ENCODE peak calls at places on chromosome 14, in six cellular contexts. H is WTC11, A is GM12865, L is hepatocyte, J is A673, N is neural crest cell. C is an unnamed sample.

GRCh38 chr14:53609009-53609408 is 347.6 kb downstream of the BMP4 start:
- DNase-seq in H (no peak), A (no peak), L (no peak), J (no peak), N (no peak), C (no peak)

GRCh38 chr14:95310635-95311380 is 8.9 kb downstream of the CLMN start:
- DNase-seq in H (no peak), A (no peak), L (no peak), J (no peak), N (no peak), C (no peak)

GRCh38 chr14:67717048-67717447 is 15.4 kb downstream of the RDH12 start:
- DNase-seq in H (no peak), A (no peak), L (no peak), J (no peak), N (no peak), C (no peak)

GRCh38 chr14:54651018-54651351 is 84.1 kb downstream of the SAMD4A start:
- DNase-seq in H (no peak), A (no peak), L (no peak), J (no peak), N (no peak), C (no peak)

GRCh38 chr14:51520087-51520486 is 131.6 kb upstream of the FRMD6 start:
- DNase-seq in H (no peak), A (no peak), L (no peak), J (no peak), N (no peak), C (no peak)

GRCh38 chr14:20557212-20557542 is 3.7 kb downstream of the RNASE9 start:
- DNase-seq in H (no peak), A (no peak), L (no peak), J (no peak), N (no peak), C (no peak)

GRCh38 chr14:61322799-61323290 is 1.5 kb downstream of the PRKCH start:
- DNase-seq in H (no peak), A (peak; percentile 44), L (peak; percentile 42), J (no peak), N (no peak), C (no peak)

GRCh38 chr14:59464651-59465569 is at the start of gene GPR135:
- DNase-seq in H (peak; percentile 68), A (peak; percentile 58), L (peak; percentile 81), J (peak; percentile 57), N (peak; percentile 43), C (peak; percentile 58)

GRCh38 chr14:54420478-54421116 is 20.6 kb downstream of the CNIH1 start:
- DNase-seq in H (peak; percentile 59), A (no peak), L (peak; percentile 61), J (peak; percentile 64), N (peak; percentile 40), C (no peak)

GRCh38 chr14:91377700-91378652 is 39.6 kb downstream of the CCDC88C start:
- DNase-seq in H (no peak), A (peak; percentile 54), L (no peak), J (no peak), N (no peak), C (peak; percentile 67)

GRCh38 chr14:71165650-71166049 is 258.4 kb downstream of the PCNX1 start:
- DNase-seq in H (no peak), A (no peak), L (no peak), J (no peak), N (no peak), C (no peak)

GRCh38 chr14:40058916-40059897 is 627.0 kb upstream of the FBXO33 start:
- DNase-seq in H (no peak), A (no peak), L (peak; percentile 6), J (no peak), N (no peak), C (no peak)

GRCh38 chr14:23071244-23071974 is 14.1 kb upstream of the CDH24 start:
- DNase-seq in H (peak; percentile 82), A (peak; percentile 89), L (peak; percentile 94), J (peak; percentile 96), N (peak; percentile 73), C (peak; percentile 85)
- TF ChIP-seq CTCF in H (no peak), A (no peak), L (no peak), J (no peak), N (no peak), C (no peak)

DNA sequence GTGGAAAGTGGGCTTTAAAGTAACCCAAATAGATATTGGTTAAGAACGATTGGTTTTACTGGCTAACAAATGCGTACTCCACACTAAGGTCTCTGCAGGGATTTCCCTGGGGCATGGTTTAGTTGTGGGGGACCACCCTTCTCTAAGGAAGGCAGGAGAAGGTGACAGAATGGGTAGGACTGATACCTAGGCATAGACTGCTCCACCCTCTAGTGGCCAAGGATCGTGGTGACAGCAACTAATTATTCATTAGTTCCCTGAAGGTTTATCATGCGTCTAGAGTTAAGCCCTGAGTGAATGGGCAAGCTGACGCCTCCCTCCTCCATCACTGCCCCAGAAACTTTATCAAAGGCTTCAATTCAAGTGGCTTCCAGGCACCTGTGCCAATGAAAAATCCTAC is 9.1 kb downstream of the FAM181A start:
- DNase-seq in H (peak; percentile 56), A (peak; percentile 55), L (peak; percentile 62), J (peak; percentile 60), N (peak; percentile 31), C (no peak)
- TF ChIP-seq CTCF in H (peak; percentile 52), A (peak; percentile 71), L (peak; percentile 56), J (peak; percentile 61), N (peak; percentile 64), C (peak; percentile 30)

GRCh38 chr14:56857206-56857605 is 46.9 kb upstream of the OTX2 start:
- DNase-seq in H (no peak), A (no peak), L (no peak), J (no peak), N (no peak), C (no peak)

GRCh38 chr14:56855891-56856461 is 45.7 kb upstream of the OTX2 start:
- DNase-seq in H (peak; percentile 73), A (no peak), L (peak; percentile 38), J (no peak), N (peak; percentile 47), C (no peak)

GRCh38 chr14:56854325-56854724 is 44.0 kb upstream of the OTX2 start:
- DNase-seq in H (no peak), A (no peak), L (no peak), J (no peak), N (no peak), C (no peak)

GRCh38 chr14:56860441-56860840 is 50.2 kb upstream of the OTX2 start:
- DNase-seq in H (no peak), A (no peak), L (no peak), J (no peak), N (no peak), C (no peak)

GRCh38 chr14:56858422-56858821 is 48.1 kb upstream of the OTX2 start:
- DNase-seq in H (no peak), A (no peak), L (peak; percentile 30), J (no peak), N (no peak), C (no peak)
- TF ChIP-seq CTCF in H (no peak), A (no peak), L (no peak), J (no peak), N (no peak), C (no peak)

GRCh38 chr14:96741151-96741977 is 55.8 kb upstream of the VRK1 start:
- DNase-seq in H (peak; percentile 79), A (peak; percentile 64), L (peak; percentile 73), J (peak; percentile 75), N (peak; percentile 85), C (peak; percentile 56)
- TF ChIP-seq CTCF in H (peak; percentile 99), A (peak; percentile 84), L (peak; percentile 95), J (peak; percentile 88), N (peak; percentile 92), C (peak; percentile 85)

GRCh38 chr14:64638625-64639024 is 65.6 kb upstream of the PLEKHG3 start:
- DNase-seq in H (no peak), A (no peak), L (no peak), J (no peak), N (no peak), C (no peak)

GRCh38 chr14:64637735-64638473 is 66.3 kb upstream of the PLEKHG3 start:
- DNase-seq in H (no peak), A (no peak), L (no peak), J (peak; percentile 87), N (no peak), C (no peak)

GRCh38 chr14:64636980-64637429 is 67.2 kb upstream of the PLEKHG3 start:
- DNase-seq in H (no peak), A (no peak), L (no peak), J (no peak), N (no peak), C (no peak)

GRCh38 chr14:64640839-64641238 is 63.4 kb upstream of the PLEKHG3 start:
- DNase-seq in H (no peak), A (no peak), L (no peak), J (no peak), N (no peak), C (no peak)

GRCh38 chr14:64639340-64639821 is 64.8 kb upstream of the PLEKHG3 start:
- DNase-seq in H (no peak), A (peak; percentile 58), L (no peak), J (no peak), N (no peak), C (no peak)
- TF ChIP-seq CTCF in H (no peak), A (no peak), L (no peak), J (no peak), N (no peak), C (no peak)

GRCh38 chr14:93113678-93114067 is 2.1 kb downstream of the ITPK1 start:
- DNase-seq in H (peak; percentile 28), A (no peak), L (peak; percentile 11), J (no peak), N (no peak), C (no peak)

GRCh38 chr14:93114713-93115068 is 1.0 kb downstream of the ITPK1 start:
- DNase-seq in H (peak; percentile 31), A (no peak), L (no peak), J (no peak), N (no peak), C (no peak)

GRCh38 chr14:93114068-93114710 is 1.5 kb downstream of the ITPK1 start:
- DNase-seq in H (no peak), A (peak; percentile 16), L (peak; percentile 11), J (peak; percentile 15), N (no peak), C (no peak)

GRCh38 chr14:93110856-93111419 is 4.8 kb downstream of the ITPK1 start:
- DNase-seq in H (no peak), A (no peak), L (no peak), J (no peak), N (no peak), C (no peak)

DNA sequence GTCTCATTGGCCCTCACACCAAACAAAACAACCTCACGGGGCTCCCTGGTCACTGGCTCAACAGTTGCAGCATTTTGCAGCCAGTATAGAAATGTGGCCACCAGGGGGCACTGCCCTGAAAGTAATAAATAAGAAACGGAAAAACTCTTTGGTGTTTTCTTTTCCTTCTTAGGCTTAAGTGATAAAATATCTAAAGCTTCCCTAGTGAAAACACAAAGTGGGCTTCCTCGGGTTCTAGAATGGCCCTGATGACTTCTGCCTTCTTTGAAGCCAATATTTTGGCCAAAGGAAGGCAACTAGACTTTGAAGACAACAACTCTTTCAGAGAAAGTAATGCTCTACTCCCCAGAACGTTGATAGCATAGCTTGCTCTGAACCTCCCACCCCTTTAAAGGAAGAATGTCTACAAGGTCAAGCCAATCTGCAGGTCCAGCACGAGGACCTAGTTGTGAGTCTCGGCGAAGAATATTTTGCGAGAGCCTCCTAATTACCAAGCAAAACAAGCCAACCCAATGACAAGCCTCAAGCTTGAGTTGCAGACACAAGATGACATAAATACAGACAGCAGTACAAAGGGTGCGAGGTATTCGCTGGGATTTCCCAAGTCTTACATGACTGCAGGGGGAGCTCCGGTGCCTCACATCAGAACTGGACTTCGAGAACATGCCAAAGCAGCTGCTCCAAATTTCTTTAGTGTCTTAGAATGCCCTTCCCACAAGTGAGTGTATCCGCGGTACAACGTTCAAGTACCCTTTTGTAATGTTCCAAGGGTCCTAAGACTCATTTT is 2.6 kb downstream of the ITPK1 start:
- DNase-seq in H (peak; percentile 85), A (peak; percentile 90), L (peak; percentile 93), J (peak; percentile 87), N (peak; percentile 73), C (peak; percentile 81)
- TF ChIP-seq CTCF in H (peak; percentile 74), A (peak; percentile 66), L (peak; percentile 74), J (peak; percentile 84), N (peak; percentile 89), C (peak; percentile 82)